ENCODE peak calls at places on chromosomes 4 and X, in eight cellular contexts. J is left lung; S is brain microvascular endothelial cell; V is stimulated activated CD4-positive, alpha-beta T cell treated with anti-CD3 and anti-CD28 coated beads, Interleukin-12 subunit alpha, Interleukin-12 subunit beta, amount 100 ng/mL, for 4 hours; Y is heart left ventricle; Q is endothelial cell; R is B cell; B is uterus. U is an unnamed sample.

GRCh38 chrX:150308532-150309157 is 54.5 kb upstream of the MAMLD1 start:
- DNase-seq in J (no peak), S (no peak), V (no peak), Y (no peak), Q (no peak), R (no peak), B (no peak), U (no peak)

GRCh38 chrX:11792461-11793421 is 34.7 kb downstream of the MSL3 start:
- DNase-seq in J (no peak), S (no peak), V (peak), Y (no peak), Q (no peak), R (peak), B (no peak), U (peak)

GRCh38 chrX:106889468-106889867 is 13.7 kb downstream of the RIPPLY1 start:
- DNase-seq in J (no peak), S (no peak), V (no peak), Y (no peak), Q (no peak), R (no peak), B (no peak), U (no peak)

GRCh38 chr4:19381068-19381467 is 870.6 kb upstream of the SLIT2 start:
- DNase-seq in J (no peak), S (no peak), V (no peak), Y (no peak), Q (no peak), R (no peak), B (no peak), U (no peak)

GRCh38 chr4:6594826-6595355 is 19.9 kb downstream of the MAN2B2 start:
- DNase-seq in J (no peak), S (no peak), V (no peak), Y (no peak), Q (no peak), R (no peak), B (no peak), U (no peak)

GRCh38 chr4:76736434-76736833 is 161.5 kb downstream of the SOWAHB start:
- DNase-seq in J (no peak), S (no peak), V (no peak), Y (no peak), Q (no peak), R (no peak), B (no peak), U (no peak)

GRCh38 chrX:101682723-101683122 is 23.1 kb upstream of the ARMCX2 start:
- DNase-seq in J (no peak), S (peak), V (no peak), Y (no peak), Q (no peak), R (no peak), B (no peak), U (no peak)

GRCh38 chrX:45479196-45479834 is 278.6 kb upstream of the DIPK2B start:
- DNase-seq in J (no peak), S (peak), V (no peak), Y (no peak), Q (no peak), R (no peak), B (no peak), U (no peak)

GRCh38 chr4:121278811-121279368 is 101.9 kb downstream of the QRFPR start:
- DNase-seq in J (no peak), S (peak), V (no peak), Y (no peak), Q (no peak), R (no peak), B (no peak), U (no peak)

GRCh38 chr4:83065268-83065667 is 30.3 kb downstream of the COPS4 start:
- DNase-seq in J (no peak), S (no peak), V (no peak), Y (no peak), Q (no peak), R (no peak), B (no peak), U (no peak)

GRCh38 chr4:181890031-181890430 is 353.2 kb upstream of the TENM3 start:
- DNase-seq in J (no peak), S (no peak), V (no peak), Y (no peak), Q (no peak), R (no peak), B (no peak), U (no peak)

GRCh38 chr4:25144870-25145481 is 15.3 kb downstream of the SEPSECS start:
- DNase-seq in J (no peak), S (peak), V (no peak), Y (no peak), Q (no peak), R (peak), B (no peak), U (no peak)

GRCh38 chrX:74118503-74118902 is 185.5 kb upstream of the ZCCHC13 start:
- DNase-seq in J (no peak), S (no peak), V (no peak), Y (no peak), Q (no peak), R (no peak), B (no peak), U (no peak)

GRCh38 chr4:146450524-146450923 is 71.2 kb downstream of the SLC10A7 start:
- DNase-seq in J (no peak), S (no peak), V (no peak), Y (no peak), Q (no peak), R (no peak), B (no peak), U (no peak)

GRCh38 chr4:6332042-6332668 is 62.5 kb downstream of the WFS1 start:
- DNase-seq in J (no peak), S (peak), V (peak), Y (peak), Q (peak), R (no peak), B (no peak), U (peak)

GRCh38 chr4:73675623-73676022 is 55.4 kb upstream of the RASSF6 start:
- DNase-seq in J (no peak), S (no peak), V (no peak), Y (no peak), Q (no peak), R (no peak), B (no peak), U (no peak)

GRCh38 chrX:51496501-51497291 is at the start of gene NUDT11:
- DNase-seq in J (peak), S (peak), V (peak), Y (peak), Q (peak), R (peak), B (peak), U (peak)

GRCh38 chr4:143488684-143489083 is 24.8 kb upstream of the SMARCA5 start:
- DNase-seq in J (no peak), S (no peak), V (no peak), Y (no peak), Q (no peak), R (no peak), B (no peak), U (no peak)

GRCh38 chr4:106584590-106584989 is 216.0 kb upstream of the GIMD1 start:
- DNase-seq in J (no peak), S (no peak), V (no peak), Y (no peak), Q (no peak), R (no peak), B (no peak), U (no peak)

GRCh38 chrX:5113128-5113527 is 1115.5 kb downstream of the NLGN4X start:
- DNase-seq in J (no peak), S (no peak), V (no peak), Y (no peak), Q (no peak), R (peak), B (no peak), U (no peak)

GRCh38 chrX:153441981-153442380 is 3.9 kb downstream of the TREX2 start:
- DNase-seq in J (no peak), S (no peak), V (no peak), Y (no peak), Q (no peak), R (no peak), B (no peak), U (no peak)

GRCh38 chrX:16788477-16788876 is 2.2 kb downstream of the TXLNG start:
- DNase-seq in J (no peak), S (no peak), V (no peak), Y (no peak), Q (no peak), R (no peak), B (peak), U (peak)

GRCh38 chrX:48911407-48912182 is at the start of gene SLC35A2:
- DNase-seq in J (peak), S (peak), V (peak), Y (peak), Q (peak), R (peak), B (peak), U (peak)

GRCh38 chr4:30875659-30876269 is 155.6 kb downstream of the PCDH7 start:
- DNase-seq in J (no peak), S (no peak), V (no peak), Y (no peak), Q (no peak), R (no peak), B (no peak), U (no peak)

GRCh38 chr4:89299153-89299789 is 8.3 kb downstream of the GPRIN3 start:
- DNase-seq in J (no peak), S (no peak), V (no peak), Y (no peak), Q (no peak), R (peak), B (no peak), U (no peak)

GRCh38 chrX:11787564-11787963 is 29.5 kb downstream of the MSL3 start:
- DNase-seq in J (peak), S (peak), V (peak), Y (peak), Q (peak), R (peak), B (peak), U (peak)

GRCh38 chrX:19382500-19383145 is 38.9 kb downstream of the PDHA1 start:
- DNase-seq in J (peak), S (peak), V (peak), Y (no peak), Q (peak), R (peak), B (no peak), U (peak)

GRCh38 chrX:1336331-1337143 is at the start of gene IL3RA:
- DNase-seq in J (peak), S (peak), V (no peak), Y (peak), Q (no peak), R (peak), B (no peak), U (no peak)

GRCh38 chr4:10048931-10049655 is 27.8 kb upstream of the SLC2A9 start:
- DNase-seq in J (no peak), S (no peak), V (no peak), Y (no peak), Q (no peak), R (no peak), B (no peak), U (no peak)

GRCh38 chr4:17736484-17736883 is 44.9 kb downstream of the FAM184B start:
- DNase-seq in J (no peak), S (no peak), V (no peak), Y (no peak), Q (no peak), R (no peak), B (no peak), U (no peak)

GRCh38 chr4:39237179-39237578 is 54.9 kb downstream of the WDR19 start:
- DNase-seq in J (no peak), S (no peak), V (no peak), Y (no peak), Q (no peak), R (no peak), B (no peak), U (no peak)

GRCh38 chr4:140078366-140078765 is 75.6 kb downstream of the MAML3 start:
- DNase-seq in J (no peak), S (peak), V (no peak), Y (no peak), Q (no peak), R (no peak), B (peak), U (no peak)

GRCh38 chr4:66300336-66300934 is 630.1 kb upstream of the EPHA5 start:
- DNase-seq in J (no peak), S (no peak), V (no peak), Y (no peak), Q (no peak), R (no peak), B (no peak), U (no peak)

GRCh38 chr4:146915132-146915531 is 30.5 kb downstream of the TTC29 start:
- DNase-seq in J (no peak), S (no peak), V (no peak), Y (no peak), Q (no peak), R (no peak), B (no peak), U (no peak)

GRCh38 chrX:53445977-53446376 is 11.8 kb upstream of the HSD17B10 start:
- DNase-seq in J (no peak), S (peak), V (peak), Y (peak), Q (peak), R (peak), B (no peak), U (peak)

GRCh38 chr4:173486714-173487392 is 43.2 kb downstream of the HAND2 start:
- DNase-seq in J (no peak), S (no peak), V (no peak), Y (no peak), Q (no peak), R (no peak), B (no peak), U (no peak)

GRCh38 chr4:103719320-103720204 is at the start of gene TACR3:
- DNase-seq in J (peak), S (no peak), V (no peak), Y (peak), Q (peak), R (no peak), B (no peak), U (no peak)

GRCh38 chr4:13922873-13923645 is 295.5 kb upstream of the BOD1L1 start:
- DNase-seq in J (no peak), S (no peak), V (no peak), Y (no peak), Q (no peak), R (no peak), B (no peak), U (no peak)

GRCh38 chr4:23770011-23770410 is 119.8 kb downstream of the PPARGC1A start:
- DNase-seq in J (no peak), S (no peak), V (no peak), Y (no peak), Q (no peak), R (no peak), B (no peak), U (no peak)

U was measured in stimulated activated naive CD8-positive, alpha-beta T cell treated with anti-CD3 and anti-CD28 coated beads, Interleukin-15, amount 100 ng/mL, for 72 hours.